ENCODE peak calls at places on chromosome 13, in ten cellular contexts. K is anterior cingulate cortex; Y is myocyte; N is effector memory CD4-positive, alpha-beta T cell; B is stimulated activated CD4-positive, alpha-beta T cell treated with anti-CD3 and anti-CD28 coated beads, Interleukin-15, amount 100 ng/mL, for 1 hour; V is foreskin keratinocyte; D is HEK293T; M is right atrium auricular region; E is SW480; J is stimulated activated effector memory CD8-positive, alpha-beta T cell treated with anti-CD3 and anti-CD28 coated beads, Interleukin-12 subunit alpha, Interleukin-12 subunit beta, amount 100 ng/mL, for 72 hours. C is an unnamed sample.
A peak's percentile ranks its signal among the peaks of the same experiment; 100 is the strongest.

GRCh38 chr13:39095500-39095899 is 57.2 kb downstream of the NHLRC3 start:
- DNase-seq in K (no peak), Y (no peak), N (no peak), B (no peak), V (no peak), D (no peak), M (no peak), E (no peak), J (no peak), C (no peak)

GRCh38 chr13:21231426-21231945 is 55.0 kb downstream of the MRPL57 start:
- DNase-seq in K (no peak), Y (no peak), N (no peak), B (no peak), V (peak; percentile 22), D (no peak), M (no peak), E (no peak), J (no peak), C (no peak)

GRCh38 chr13:37735293-37735692 is 134.3 kb downstream of the TRPC4 start:
- DNase-seq in K (no peak), Y (no peak), N (no peak), B (no peak), V (no peak), D (no peak), M (no peak), E (no peak), J (no peak), C (no peak)

GRCh38 chr13:75219479-75220237 is 262.3 kb downstream of the TBC1D4 start:
- DNase-seq in K (peak; percentile 84), Y (peak; percentile 76), N (peak; percentile 54), B (peak; percentile 87), V (peak; percentile 33), D (peak; percentile 99), M (peak; percentile 77), E (peak; percentile 40), J (peak; percentile 83), C (peak; percentile 71)

GRCh38 chr13:109840201-109840892 is 54.0 kb upstream of the IRS2 start:
- DNase-seq in K (peak; percentile 3), Y (peak; percentile 86), N (no peak), B (no peak), V (peak; percentile 83), D (no peak), M (no peak), E (peak; percentile 94), J (no peak), C (peak; percentile 84)

GRCh38 chr13:20624213-20624612 is 57.3 kb downstream of the IFT88 start:
- DNase-seq in K (no peak), Y (no peak), N (no peak), B (no peak), V (no peak), D (no peak), M (no peak), E (no peak), J (no peak), C (no peak)

GRCh38 chr13:46830405-46831005 is 33.5 kb upstream of the ESD start:
- DNase-seq in K (no peak), Y (peak; percentile 19), N (no peak), B (no peak), V (no peak), D (no peak), M (no peak), E (no peak), J (no peak), C (no peak)

GRCh38 chr13:35881360-35881759 is 249.8 kb downstream of the DCLK1 start:
- DNase-seq in K (peak; percentile 76), Y (no peak), N (no peak), B (no peak), V (no peak), D (no peak), M (no peak), E (no peak), J (no peak), C (no peak)

GRCh38 chr13:73952683-73953082 is 181.5 kb downstream of the KLF12 start:
- DNase-seq in K (no peak), Y (peak; percentile 72), N (no peak), B (no peak), V (no peak), D (no peak), M (no peak), E (no peak), J (no peak), C (no peak)

GRCh38 chr13:73325351-73326214 is 266.8 kb downstream of the KLF5 start:
- DNase-seq in K (no peak), Y (no peak), N (no peak), B (no peak), V (peak; percentile 64), D (no peak), M (no peak), E (peak; percentile 44), J (no peak), C (no peak)

GRCh38 chr13:31775686-31776085 is 36.4 kb downstream of the RXFP2 start:
- DNase-seq in K (peak; percentile 6), Y (no peak), N (no peak), B (no peak), V (no peak), D (no peak), M (peak; percentile 81), E (no peak), J (no peak), C (peak; percentile 37)

GRCh38 chr13:73987618-73988017 is 146.6 kb downstream of the KLF12 start:
- DNase-seq in K (no peak), Y (no peak), N (no peak), B (no peak), V (no peak), D (no peak), M (no peak), E (no peak), J (no peak), C (peak; percentile 25)

GRCh38 chr13:113045214-113046007 is 60.2 kb upstream of the F7 start:
- DNase-seq in K (peak; percentile 64), Y (peak; percentile 26), N (no peak), B (no peak), V (no peak), D (no peak), M (no peak), E (no peak), J (no peak), C (no peak)

GRCh38 chr13:70023506-70023905 is 84.1 kb upstream of the ATXN8OS start:
- DNase-seq in K (no peak), Y (no peak), N (no peak), B (no peak), V (no peak), D (no peak), M (no peak), E (no peak), J (no peak), C (no peak)

GRCh38 chr13:59750860-59751259 is 412.9 kb downstream of the DIAPH3 start:
- DNase-seq in K (peak; percentile 81), Y (peak; percentile 78), N (no peak), B (no peak), V (peak; percentile 67), D (peak; percentile 29), M (no peak), E (no peak), J (no peak), C (no peak)

GRCh38 chr13:98327326-98328314 is 150.6 kb upstream of the RNF113B start:
- DNase-seq in K (no peak), Y (no peak), N (no peak), B (no peak), V (no peak), D (no peak), M (no peak), E (no peak), J (no peak), C (no peak)

GRCh38 chr13:49292742-49293498 is 45.2 kb downstream of the CDADC1 start:
- DNase-seq in K (peak; percentile 74), Y (peak; percentile 30), N (no peak), B (no peak), V (no peak), D (peak; percentile 28), M (peak; percentile 81), E (peak; percentile 23), J (no peak), C (no peak)

GRCh38 chr13:33125821-33126570 is 109.8 kb downstream of the KL start:
- DNase-seq in K (no peak), Y (peak; percentile 97), N (no peak), B (no peak), V (peak; percentile 94), D (peak; percentile 13), M (peak; percentile 90), E (peak; percentile 96), J (no peak), C (no peak)

GRCh38 chr13:39897636-39898035 is 242.2 kb downstream of the COG6 start:
- DNase-seq in K (no peak), Y (no peak), N (no peak), B (no peak), V (no peak), D (no peak), M (no peak), E (no peak), J (no peak), C (no peak)

GRCh38 chr13:99417821-99418662 is 83.2 kb upstream of the TM9SF2 start:
- DNase-seq in K (no peak), Y (no peak), N (no peak), B (no peak), V (no peak), D (no peak), M (no peak), E (no peak), J (no peak), C (no peak)

GRCh38 chr13:75258159-75258782 is 223.7 kb downstream of the TBC1D4 start:
- DNase-seq in K (no peak), Y (peak; percentile 72), N (no peak), B (no peak), V (peak; percentile 56), D (peak; percentile 51), M (no peak), E (peak; percentile 59), J (no peak), C (peak; percentile 51)

GRCh38 chr13:44300895-44301638 is 72.6 kb upstream of the SERP2 start:
- DNase-seq in K (no peak), Y (peak; percentile 86), N (no peak), B (peak; percentile 4), V (peak; percentile 95), D (no peak), M (no peak), E (peak; percentile 62), J (no peak), C (peak; percentile 81)

GRCh38 chr13:38687246-38688229 is 661 bp downstream of the FREM2 start:
- DNase-seq in K (no peak), Y (no peak), N (no peak), B (no peak), V (peak; percentile 57), D (peak; percentile 40), M (no peak), E (no peak), J (no peak), C (no peak)

GRCh38 chr13:83215627-83216026 is 666.6 kb downstream of the SLITRK1 start:
- DNase-seq in K (no peak), Y (peak; percentile 49), N (no peak), B (no peak), V (peak; percentile 54), D (no peak), M (no peak), E (no peak), J (no peak), C (no peak)

GRCh38 chr13:51815848-51816247 is 11.9 kb upstream of the DHRS12 start:
- DNase-seq in K (no peak), Y (no peak), N (no peak), B (no peak), V (no peak), D (no peak), M (no peak), E (no peak), J (no peak), C (no peak)

GRCh38 chr13:31765441-31765840 is 26.1 kb downstream of the RXFP2 start:
- DNase-seq in K (no peak), Y (peak; percentile 63), N (no peak), B (no peak), V (no peak), D (no peak), M (no peak), E (no peak), J (no peak), C (no peak)

GRCh38 chr13:94495806-94496205 is 16.3 kb upstream of the DCT start:
- DNase-seq in K (no peak), Y (no peak), N (no peak), B (no peak), V (no peak), D (no peak), M (no peak), E (no peak), J (no peak), C (no peak)

GRCh38 chr13:112844411-112844810 is 124.6 kb upstream of the MCF2L start:
- DNase-seq in K (no peak), Y (no peak), N (no peak), B (no peak), V (no peak), D (no peak), M (no peak), E (no peak), J (no peak), C (no peak)

C was measured in NB4.